ENCODE peak calls at places on chromosomes 3 and 15, in seven cellular contexts. R, Y, L, V, Q, N and B are unnamed samples. For H3K4me1, the result is how much of the 10 kb centered on the place peaks cover.

GRCh38 chr3:161420746-161421145 is 49.4 kb upstream of the SPTSSB start:
- DNase-seq in R (no peak), L (no peak), V (no peak), N (no peak), Q (no peak), Y (no peak), B (no peak)

GRCh38 chr3:775178-775885 is 317.5 kb upstream of the CNTN6 start:
- DNase-seq in L (no peak), Q (no peak), Y (no peak), N (no peak), R (no peak), V (no peak), B (no peak)

GRCh38 chr15:80105193-80105984 is 45.9 kb downstream of the ZFAND6 start:
- DNase-seq in R (no peak), N (no peak), Y (no peak), L (no peak), V (no peak), Q (no peak), B (no peak)

GRCh38 chr3:37491776-37492175 is 317.4 kb upstream of the LRRFIP2 start:
- DNase-seq in L (no peak), Y (no peak), R (no peak), Q (no peak), N (no peak), V (no peak), B (no peak)

GRCh38 chr3:141707741-141708203 is 30.3 kb upstream of the RNF7 start:
- DNase-seq in V (no peak), R (no peak), N (no peak), Q (no peak), Y (no peak), L (no peak), B (no peak)

GRCh38 chr3:197789309-197789708 is 1.7 kb upstream of the LRCH3 start:
- DNase-seq in V (no peak), N (no peak), Y (no peak), L (no peak), R (no peak), Q (no peak), B (no peak)

GRCh38 chr15:79513916-79514315 is 81.8 kb downstream of the MINAR1 start:
- DNase-seq in Q (no peak), N (no peak), Y (no peak), V (no peak), R (no peak), L (no peak), B (no peak)

GRCh38 chr15:84108725-84109124 is 126.8 kb upstream of the GOLGA6L4 start:
- DNase-seq in N (no peak), R (no peak), V (no peak), L (no peak), Q (no peak), Y (no peak), B (no peak)

GRCh38 chr3:119323401-119324107 is 29.4 kb downstream of the ARHGAP31 start:
- DNase-seq in Y (no peak), V (peak), L (no peak), R (peak), Q (no peak), N (no peak), B (peak)

GRCh38 chr3:23623841-23624240 is 181.9 kb upstream of the UBE2E1 start:
- DNase-seq in Y (no peak), R (no peak), L (no peak), Q (no peak), N (no peak), V (no peak), B (no peak)

GRCh38 chr15:66634540-66634939 is 67.5 kb upstream of the SMAD6 start:
- DNase-seq in Y (no peak), N (no peak), L (no peak), V (no peak), R (no peak), Q (no peak), B (no peak)

GRCh38 chr15:70762469-70763119 is 764 bp downstream of the UACA start:
- DNase-seq in Y (no peak), V (peak), N (peak), Q (peak), L (no peak), R (no peak), B (no peak)

DNA sequence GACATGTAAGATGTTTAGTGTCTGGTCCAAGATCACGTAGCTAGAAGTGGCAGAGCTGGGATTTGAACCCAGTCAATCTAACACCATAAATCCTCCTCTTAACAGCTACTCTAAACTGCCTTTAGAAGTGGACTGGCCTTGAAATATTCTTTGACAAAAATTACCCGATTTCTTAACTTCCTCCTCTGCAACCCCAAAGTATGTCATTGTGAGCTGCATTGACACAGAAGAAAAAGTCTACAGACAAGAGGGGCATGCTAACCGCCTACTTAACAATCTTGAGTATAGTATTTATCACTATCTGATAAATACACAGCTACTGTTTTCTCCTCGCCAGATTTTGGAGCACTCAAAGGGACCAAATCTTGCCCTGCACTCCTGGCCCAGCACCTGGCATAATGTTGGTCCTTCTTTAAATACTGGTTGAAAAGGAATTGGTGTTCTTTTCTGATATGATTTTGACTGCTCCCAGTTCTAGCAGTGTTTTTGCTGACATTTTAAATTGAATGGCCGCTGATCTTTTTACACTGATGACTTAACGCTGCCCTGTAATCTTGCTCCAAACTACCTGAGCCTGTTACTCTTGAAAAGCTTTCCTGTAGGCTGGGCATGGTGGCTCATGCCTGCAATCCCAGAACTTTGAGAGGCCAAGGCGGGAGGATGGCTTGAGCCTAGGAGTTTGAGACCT is 36.9 kb downstream of the ITPR1 start:
- DNase-seq in N (no peak), Q (no peak), V (no peak), L (no peak), R (no peak), Y (no peak), B (no peak)
- H3K4me1 ChIP-seq in N (under half), Q (under half), V (under half), L (under half), R (under half), Y (under half), B (under half)

GRCh38 chr3:170368921-170369320 is 11.4 kb downstream of the SKIL start:
- DNase-seq in Q (no peak), R (no peak), N (no peak), Y (no peak), L (no peak), V (no peak), B (no peak)

GRCh38 chr3:170367797-170368196 is 10.3 kb downstream of the SKIL start:
- DNase-seq in Y (no peak), N (no peak), Q (no peak), L (no peak), V (no peak), R (no peak), B (no peak)

GRCh38 chr3:170361711-170362110 is 4.2 kb downstream of the SKIL start:
- DNase-seq in Q (no peak), N (no peak), V (no peak), Y (no peak), L (no peak), R (no peak), B (no peak)

GRCh38 chr3:170363471-170363994 is 6.0 kb downstream of the SKIL start:
- DNase-seq in R (no peak), Q (no peak), N (no peak), V (no peak), L (no peak), Y (no peak), B (no peak)

DNA sequence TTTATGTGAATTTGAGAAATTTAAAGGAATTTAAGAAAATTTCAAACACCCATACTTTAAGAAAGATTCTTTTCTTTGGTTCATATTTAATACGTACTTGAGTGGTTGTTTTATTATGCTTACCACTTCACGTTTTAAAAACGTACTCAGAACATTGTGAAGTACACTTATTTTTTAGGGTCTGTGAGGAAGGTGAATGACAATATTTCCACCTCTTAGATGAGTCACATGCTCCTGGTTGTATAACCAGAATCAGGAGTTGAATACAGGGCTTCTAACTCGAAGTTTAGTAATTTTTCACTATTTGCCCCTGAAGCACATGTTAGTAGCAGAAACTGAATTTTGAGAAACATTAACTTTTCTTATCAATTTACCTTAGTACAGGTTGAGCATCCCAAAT is 7.5 kb downstream of the SKIL start:
- DNase-seq in R (no peak), L (no peak), V (no peak), N (no peak), Y (no peak), Q (no peak), B (no peak)
- H3K4me3 ChIP-seq in R (no peak), L (no peak), V (no peak), N (no peak), Y (peak), Q (peak), B (no peak)

GRCh38 chr15:98835889-98836288 is 171.7 kb downstream of the PGPEP1L start:
- DNase-seq in Y (no peak), L (no peak), R (no peak), Q (no peak), V (no peak), N (no peak), B (no peak)

GRCh38 chr15:98841419-98841970 is 166.1 kb downstream of the PGPEP1L start:
- DNase-seq in R (no peak), Q (no peak), L (no peak), N (no peak), V (no peak), Y (no peak), B (no peak)

GRCh38 chr15:98840010-98840409 is 167.6 kb downstream of the PGPEP1L start:
- DNase-seq in Y (no peak), Q (no peak), R (no peak), V (no peak), N (no peak), L (no peak), B (no peak)

GRCh38 chr15:98834976-98835375 is 172.6 kb downstream of the PGPEP1L start:
- DNase-seq in V (no peak), L (no peak), Q (no peak), R (no peak), Y (no peak), N (no peak), B (no peak)

DNA sequence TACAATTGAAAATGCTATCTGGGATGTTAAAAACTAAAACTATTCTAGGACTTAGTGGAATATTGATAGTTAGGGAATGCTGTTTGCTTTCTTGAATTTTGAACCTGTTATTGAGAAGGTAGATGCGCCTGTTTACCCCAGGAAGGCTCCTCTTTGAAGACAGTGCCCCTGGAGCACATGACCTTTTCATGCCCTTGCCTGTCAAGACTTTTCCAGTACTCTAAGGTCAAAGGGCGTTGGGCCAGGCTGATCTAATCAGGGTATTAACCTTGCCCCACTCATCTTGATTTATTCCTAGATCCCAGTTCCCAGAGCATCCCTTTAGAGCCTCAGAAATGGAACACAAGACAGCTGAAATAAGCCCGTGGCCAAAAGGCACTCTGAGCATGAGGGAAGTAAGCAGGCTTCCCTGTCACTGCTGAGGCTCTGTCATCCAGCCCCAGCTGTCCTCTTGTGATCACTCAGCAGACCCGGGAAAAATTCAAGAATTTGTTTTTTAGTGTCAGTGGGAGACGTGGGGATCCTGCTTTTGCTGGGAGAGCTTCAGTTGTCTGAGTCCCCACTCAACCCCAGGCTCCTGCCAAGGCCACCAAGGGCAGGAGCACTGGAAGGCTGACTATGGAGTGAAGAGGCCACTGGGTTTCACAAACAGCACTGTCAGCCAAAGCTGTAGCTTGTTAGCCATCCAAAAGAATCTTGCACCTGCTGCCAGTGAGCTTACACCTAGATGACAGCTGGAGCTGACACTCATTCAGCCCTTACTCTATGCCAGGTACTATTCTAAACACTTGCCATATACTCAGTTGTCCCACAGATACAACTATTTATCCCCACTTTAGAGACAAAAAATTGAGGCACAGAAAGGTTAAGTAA is 169.0 kb downstream of the PGPEP1L start:
- DNase-seq in L (no peak), Y (no peak), R (no peak), V (no peak), Q (no peak), N (no peak), B (no peak)
- H3K27ac ChIP-seq in L (no peak), Y (no peak), R (no peak), V (no peak), Q (no peak), N (no peak), B (no peak)

DNA sequence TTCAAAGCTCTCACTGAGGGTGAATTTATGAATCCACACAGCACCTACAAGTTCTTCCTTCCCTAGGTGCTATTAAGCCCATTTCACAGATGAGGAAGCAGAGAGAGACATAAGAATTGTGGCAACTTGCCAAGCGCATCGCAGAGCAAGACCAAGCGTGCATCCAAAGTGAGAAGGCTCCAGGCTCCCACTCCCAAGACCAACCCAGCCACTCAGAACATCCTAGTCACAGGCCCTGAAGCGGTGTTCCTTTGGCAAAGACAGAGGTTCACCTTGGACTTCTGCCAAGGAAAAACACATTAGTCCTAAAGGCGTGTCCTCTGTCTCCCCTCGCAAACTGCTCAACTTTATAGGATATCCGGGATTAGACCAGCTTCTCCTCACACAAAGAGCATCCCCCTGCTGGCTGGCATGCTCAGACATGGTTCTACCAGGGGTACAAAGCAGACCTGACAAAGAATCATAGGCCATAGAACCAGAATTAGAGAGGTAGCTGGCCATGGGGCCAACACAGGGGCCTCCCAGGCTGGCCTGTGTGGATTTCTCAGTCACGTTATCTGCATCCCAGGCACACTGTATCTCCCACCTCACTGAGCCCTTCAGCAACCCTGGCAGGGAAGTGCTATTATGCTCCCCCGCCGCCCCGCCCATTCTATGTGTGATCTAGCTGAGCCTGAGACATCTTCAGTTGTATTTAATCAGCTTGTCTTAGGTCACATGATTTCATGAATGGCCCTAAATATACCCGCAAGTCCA is 160.2 kb downstream of the FOXP1 start:
- DNase-seq in Q (no peak), L (no peak), R (no peak), V (no peak), Y (no peak), N (no peak), B (no peak)
- H3K4me1 ChIP-seq in Q (under half), L (under half), R (under half), V (under half), Y (under half), N (under half), B (under half)

GRCh38 chr15:99454107-99454809 is 111.5 kb upstream of the MEF2A start:
- DNase-seq in Y (no peak), R (peak), N (no peak), Q (no peak), V (no peak), L (no peak), B (no peak)

GRCh38 chr15:99455796-99456160 is 110.0 kb upstream of the MEF2A start:
- DNase-seq in Q (no peak), V (no peak), R (no peak), N (no peak), Y (no peak), L (no peak), B (no peak)

GRCh38 chr15:99453646-99454045 is 112.1 kb upstream of the MEF2A start:
- DNase-seq in Y (no peak), R (no peak), L (no peak), Q (no peak), V (no peak), N (no peak), B (no peak)

GRCh38 chr15:99452728-99453643 is 112.8 kb upstream of the MEF2A start:
- DNase-seq in N (peak), V (peak), L (peak), Y (peak), R (peak), Q (peak), B (no peak)

GRCh38 chr15:99454941-99455795 is 110.6 kb upstream of the MEF2A start:
- DNase-seq in N (peak), L (peak), Q (peak), R (peak), V (no peak), Y (peak), B (no peak)
- H3K4me3 ChIP-seq in N (peak), L (no peak), Q (no peak), R (no peak), V (no peak), Y (peak), B (no peak)

DNA sequence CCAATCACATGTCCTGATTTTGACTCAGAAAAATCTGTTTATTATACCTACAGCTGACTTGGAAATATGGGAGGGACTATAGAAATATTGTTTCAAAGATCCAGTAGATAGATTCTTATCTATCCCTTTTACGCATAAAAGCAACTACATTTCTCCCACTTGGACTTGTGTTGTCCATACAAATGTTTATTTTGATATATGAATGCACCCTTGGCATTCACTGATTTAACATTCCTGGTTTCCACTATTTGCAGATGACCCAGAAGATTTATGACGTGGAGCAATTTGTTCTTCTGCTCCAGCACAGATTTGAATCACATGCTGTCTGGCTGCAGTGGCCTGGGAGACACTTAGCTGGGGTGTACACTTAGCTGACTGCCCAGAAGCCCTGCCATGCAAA is 223.4 kb upstream of the TBL1XR1 start:
- DNase-seq in L (no peak), V (no peak), Y (no peak), Q (no peak), N (no peak), R (no peak), B (no peak)
- H3K27ac ChIP-seq in L (no peak), V (no peak), Y (no peak), Q (no peak), N (no peak), R (no peak), B (no peak)

GRCh38 chr15:69668963-69669362 is 216.3 kb downstream of the RPLP1 start:
- DNase-seq in V (no peak), R (peak), N (peak), L (no peak), Y (no peak), Q (no peak), B (no peak)

GRCh38 chr15:69668049-69668705 is 215.6 kb downstream of the RPLP1 start:
- DNase-seq in L (peak), N (no peak), Y (no peak), V (no peak), Q (no peak), R (peak), B (no peak)

GRCh38 chr15:69665641-69666091 is 213.0 kb downstream of the RPLP1 start:
- DNase-seq in Y (no peak), N (no peak), R (peak), Q (peak), V (no peak), L (no peak), B (no peak)

GRCh38 chr15:69666441-69666882 is 213.8 kb downstream of the RPLP1 start:
- DNase-seq in V (no peak), R (peak), L (no peak), Y (no peak), Q (no peak), N (no peak), B (no peak)

GRCh38 chr15:69666921-69667811 is 214.5 kb downstream of the RPLP1 start:
- DNase-seq in R (peak), L (no peak), V (no peak), Q (peak), N (no peak), Y (no peak), B (no peak)
- H3K4me1 ChIP-seq in R (under half), L (under half), V (under half), Q (under half), N (under half), Y (under half), B (under half)

DNA sequence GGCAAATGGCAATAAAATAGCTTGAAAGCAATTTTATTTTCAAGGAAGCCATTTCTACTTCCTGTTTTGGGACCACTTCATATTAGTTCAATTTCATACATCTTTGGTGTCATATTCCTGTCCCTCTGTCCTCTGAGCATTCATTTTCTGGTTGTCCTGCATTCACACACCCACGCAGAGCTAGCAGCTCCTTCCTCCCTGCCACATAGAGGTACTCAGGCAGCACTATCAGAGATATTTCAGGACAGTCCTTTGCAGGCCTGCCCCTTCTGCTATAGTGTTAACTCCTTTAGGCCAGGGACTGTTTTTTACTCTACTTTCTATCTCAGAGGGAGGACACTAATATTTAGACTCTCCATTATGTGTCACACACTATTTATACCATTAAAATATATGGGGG is 132.0 kb downstream of the ECT2 start:
- DNase-seq in R (no peak), Y (no peak), L (no peak), N (no peak), V (no peak), Q (no peak), B (no peak)
- H3K4me3 ChIP-seq in R (no peak), Y (no peak), L (no peak), N (no peak), V (no peak), Q (no peak), B (no peak)

GRCh38 chr15:100918690-100919480 is at the start of gene LRRK1:
- DNase-seq in Q (no peak), N (peak), Y (no peak), V (peak), L (no peak), R (peak), B (no peak)

GRCh38 chr15:100920516-100921135 is 1.5 kb downstream of the LRRK1 start:
- DNase-seq in L (no peak), R (no peak), V (no peak), Y (no peak), N (no peak), Q (no peak), B (no peak)

GRCh38 chr15:100918034-100918689 is 995 bp upstream of the LRRK1 start:
- DNase-seq in L (peak), Y (peak), V (peak), R (peak), N (peak), Q (peak), B (peak)

GRCh38 chr15:100922192-100923040 is 3.3 kb downstream of the LRRK1 start:
- DNase-seq in Y (no peak), Q (no peak), R (no peak), N (no peak), L (no peak), V (no peak), B (no peak)

GRCh38 chr15:100919481-100920405 is 586 bp downstream of the LRRK1 start:
- DNase-seq in R (peak), Y (no peak), Q (no peak), L (no peak), V (peak), N (no peak), B (no peak)
- H3K27ac ChIP-seq in R (peak), Y (no peak), Q (no peak), L (peak), V (peak), N (peak), B (no peak)